ENCODE peak calls at places on chromosomes 16 and 17, in seven cellular contexts. F, X, S, A, G, Y and Q are unnamed samples.

GRCh38 chr16:2040450-2041105 is 7.1 kb downstream of the NTHL1 start:
- DNase-seq in A (no peak), S (no peak), X (no peak), F (no peak), Y (no peak), G (no peak), Q (no peak)

GRCh38 chr16:82852388-82852998 is 225.7 kb downstream of the CDH13 start:
- DNase-seq in A (no peak), S (no peak), Y (no peak), X (no peak), F (no peak), G (no peak), Q (no peak)

GRCh38 chr17:77233127-77233526 is 92.4 kb downstream of the SEC14L1 start:
- DNase-seq in X (no peak), A (no peak), G (no peak), S (no peak), F (no peak), Y (no peak), Q (no peak)

GRCh38 chr17:61361084-61361483 is 38.6 kb upstream of the TBX2 start:
- DNase-seq in S (peak; percentile 39), X (no peak), Y (no peak), G (no peak), A (no peak), F (no peak), Q (peak; percentile 53)

GRCh38 chr17:58136669-58137279 is 11.4 kb upstream of the OR4D1 start:
- DNase-seq in A (no peak), X (peak; percentile 44), G (peak; percentile 15), Y (no peak), F (no peak), S (no peak), Q (no peak)

GRCh38 chr16:2838928-2839327 is 8.8 kb downstream of the ZG16B start:
- DNase-seq in S (peak; percentile 67), Y (peak; percentile 48), A (peak; percentile 44), F (peak; percentile 49), G (peak; percentile 76), X (peak; percentile 74), Q (no peak)

GRCh38 chr17:78375401-78376079 is 2.9 kb upstream of the PGS1 start:
- DNase-seq in Y (no peak), X (no peak), F (no peak), A (no peak), S (peak; percentile 89), G (peak; percentile 37), Q (no peak)

GRCh38 chr16:6266703-6267102 is 1065.9 kb upstream of the RBFOX1 start:
- DNase-seq in Y (no peak), F (no peak), G (no peak), X (no peak), S (no peak), A (no peak), Q (no peak)

GRCh38 chr17:79922161-79922569 is 82.9 kb upstream of the CBX4 start:
- DNase-seq in S (no peak), F (no peak), A (no peak), G (peak; percentile 55), Y (no peak), X (no peak), Q (no peak)

GRCh38 chr17:77875051-77875780 is 83.3 kb upstream of the TNRC6C start:
- DNase-seq in S (no peak), X (no peak), Y (no peak), A (no peak), F (no peak), G (no peak), Q (peak; percentile 58)

GRCh38 chr17:79420318-79421243 is 190.3 kb downstream of the RBFOX3 start:
- DNase-seq in G (no peak), F (no peak), Y (no peak), S (no peak), A (no peak), X (no peak), Q (no peak)

GRCh38 chr16:55948230-55948629 is 73.1 kb upstream of the CES5A start:
- DNase-seq in A (no peak), G (no peak), Y (no peak), X (no peak), S (no peak), F (no peak), Q (no peak)

GRCh38 chr16:51538707-51539604 is 387.9 kb upstream of the SALL1 start:
- DNase-seq in X (no peak), A (no peak), G (no peak), Y (no peak), S (no peak), F (peak; percentile 86), Q (peak; percentile 64)

GRCh38 chr16:28090646-28091377 is 27.3 kb upstream of the GSG1L start:
- DNase-seq in G (no peak), Y (no peak), F (no peak), X (no peak), S (no peak), A (no peak), Q (no peak)

GRCh38 chr16:24723663-24724062 is 5.8 kb upstream of the TNRC6A start:
- DNase-seq in F (no peak), Y (no peak), A (no peak), G (no peak), S (no peak), X (no peak), Q (no peak)

GRCh38 chr17:19510903-19511302 is 22.8 kb upstream of the SLC47A1 start:
- DNase-seq in F (no peak), A (no peak), Y (no peak), G (no peak), X (no peak), S (no peak), Q (no peak)

GRCh38 chr17:77618731-77619130 is 339.8 kb upstream of the TNRC6C start:
- DNase-seq in A (no peak), G (no peak), X (no peak), F (no peak), Y (no peak), S (no peak), Q (no peak)

GRCh38 chr16:27779719-27780161 is 229.8 kb downstream of the KATNIP start:
- DNase-seq in F (peak; percentile 15), A (no peak), X (peak; percentile 29), G (no peak), Y (no peak), S (peak; percentile 10), Q (no peak)

GRCh38 chr16:4677390-4677789 is 16.0 kb upstream of the NUDT16L1 start:
- DNase-seq in A (peak; percentile 81), G (no peak), S (no peak), X (no peak), Y (no peak), F (no peak), Q (no peak)

GRCh38 chr16:10979717-10980601 is 35.6 kb downstream of the CLEC16A start:
- DNase-seq in S (no peak), G (peak; percentile 28), Y (no peak), X (no peak), A (peak; percentile 27), F (no peak), Q (peak; percentile 78)

GRCh38 chr17:75764711-75765421 is at the start of gene GALK1:
- DNase-seq in Y (peak; percentile 68), S (no peak), A (peak; percentile 73), X (peak; percentile 91), G (peak; percentile 69), F (no peak), Q (no peak)

GRCh38 chr16:24288516-24288915 is 32.4 kb downstream of the CACNG3 start:
- DNase-seq in X (no peak), Y (no peak), S (no peak), F (no peak), A (no peak), G (no peak), Q (no peak)

GRCh38 chr16:69937465-69937951 is 13.6 kb upstream of the CLEC18A start:
- DNase-seq in X (no peak), F (no peak), S (no peak), A (no peak), G (no peak), Y (no peak), Q (no peak)

GRCh38 chr17:55756689-55757088 is 5.8 kb downstream of the PCTP start:
- DNase-seq in X (no peak), S (no peak), A (no peak), G (no peak), Y (no peak), F (no peak), Q (no peak)

GRCh38 chr16:12455287-12455798 is 348.3 kb downstream of the CPPED1 start:
- DNase-seq in A (peak; percentile 40), F (no peak), X (peak; percentile 61), S (peak; percentile 23), Y (peak; percentile 7), G (peak; percentile 56), Q (no peak)

DNA sequence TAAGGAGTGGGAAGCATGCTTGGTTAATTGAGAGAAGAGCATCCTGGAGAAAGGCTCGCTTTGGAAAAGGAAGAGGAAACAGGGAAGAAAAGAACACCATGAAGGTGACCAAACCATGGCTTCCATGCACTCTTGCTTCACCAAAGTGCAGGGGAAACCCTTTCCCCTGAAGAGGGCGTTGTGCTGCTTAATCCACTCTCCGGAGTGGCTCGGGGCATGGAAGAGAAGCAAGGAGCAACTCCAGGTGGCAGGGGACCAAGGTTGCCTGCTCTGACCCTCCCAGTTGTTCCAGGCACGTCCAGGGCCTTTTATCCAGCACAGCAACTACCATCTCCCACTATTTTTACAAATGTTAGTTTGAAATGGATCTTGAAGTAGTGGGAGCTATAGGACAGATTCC is 108.1 kb downstream of the STX8 start:
- DNase-seq in Y (no peak), X (no peak), G (no peak), A (no peak), S (no peak), F (no peak), Q (no peak)
- TF ChIP-seq CTCF in Y (no peak), X (no peak), G (no peak), A (no peak), S (no peak), F (no peak), Q (no peak)

GRCh38 chr17:17681744-17682292 is 560 bp downstream of the RAI1 start:
- DNase-seq in F (no peak), X (peak; percentile 71), S (no peak), G (no peak), Y (no peak), A (peak; percentile 60), Q (no peak)
- TF ChIP-seq CTCF in F (no peak), X (peak; percentile 42), S (no peak), G (no peak), Y (no peak), A (no peak), Q (peak; percentile 12)

DNA sequence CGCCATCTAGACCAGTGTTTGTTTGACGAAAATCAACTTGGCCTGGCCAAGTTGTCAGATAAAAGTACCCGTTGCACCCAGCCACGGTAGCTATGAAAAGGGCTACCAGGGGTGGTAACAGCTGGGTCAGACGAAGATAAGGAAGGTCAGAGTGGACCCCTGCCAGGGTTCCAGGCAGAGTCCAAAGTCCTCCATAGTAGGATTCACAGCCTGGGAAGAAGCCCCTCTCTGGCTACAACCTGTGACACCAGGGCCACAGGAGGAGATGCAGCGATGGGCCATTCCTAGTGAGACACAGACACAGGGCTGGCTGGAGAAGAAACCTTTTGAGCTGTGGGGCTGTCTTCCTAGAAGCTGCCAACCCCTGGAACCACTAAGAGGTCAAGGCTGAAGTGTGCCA is 39.3 kb downstream of the MEAK7 start:
- DNase-seq in Y (no peak), A (no peak), X (no peak), S (no peak), F (no peak), G (no peak), Q (no peak)
- TF ChIP-seq CTCF in Y (no peak), A (no peak), X (no peak), S (no peak), F (no peak), G (no peak), Q (no peak)

DNA sequence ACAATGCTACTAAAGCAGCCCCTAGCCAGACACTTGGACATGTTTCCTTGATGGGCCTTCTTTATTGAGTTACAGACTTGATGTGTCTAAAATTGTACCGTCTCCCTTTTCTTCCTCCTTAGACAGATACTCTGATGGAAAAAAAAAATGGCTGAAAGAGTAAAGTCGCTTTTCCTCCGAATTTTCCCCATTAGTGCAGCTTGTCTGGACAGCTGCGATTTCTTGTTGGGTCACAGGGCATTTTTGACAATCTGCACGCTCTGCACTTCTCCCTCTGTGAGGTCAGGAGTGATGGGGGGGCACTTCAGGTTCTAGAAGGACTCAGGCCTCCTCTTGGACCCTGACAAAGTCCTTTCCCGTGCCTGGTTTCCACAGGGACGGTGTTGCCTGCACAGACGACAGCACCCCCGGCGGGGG is 968 bp upstream of the PRKAR1A start:
- DNase-seq in F (peak; percentile 42), X (no peak), Y (no peak), G (no peak), S (no peak), A (no peak), Q (no peak)
- TF ChIP-seq CTCF in F (no peak), X (peak; percentile 43), Y (no peak), G (no peak), S (peak; percentile 10), A (no peak), Q (peak; percentile 32)